ENCODE peak calls at places on chromosome 1, in six cellular contexts. X is 8988T, L is pons, T is GM12892, W is occipital lobe, Y is astrocyte of the spinal cord. G is an unnamed sample.

GRCh38 chr1:169107673-169108160 is 1.2 kb downstream of the ATP1B1 start:
- DNase-seq in W (no peak), Y (peak; percentile 51), X (no peak), L (peak; percentile 78), T (no peak), G (no peak)

GRCh38 chr1:180912211-180912800 is 391 bp upstream of the KIAA1614 start:
- DNase-seq in X (no peak), W (no peak), L (no peak), T (no peak), Y (peak; percentile 32), G (no peak)

GRCh38 chr1:189939967-189940366 is 537.7 kb downstream of the BRINP3 start:
- DNase-seq in T (no peak), X (no peak), L (peak; percentile 15), W (no peak), Y (peak; percentile 74), G (peak; percentile 66)

GRCh38 chr1:17023103-17023502 is 11.4 kb upstream of the ATP13A2 start:
- DNase-seq in L (peak; percentile 35), W (no peak), T (no peak), Y (no peak), X (no peak), G (no peak)

GRCh38 chr1:245235156-245235555 is 80.4 kb downstream of the KIF26B start:
- DNase-seq in T (no peak), L (no peak), W (no peak), X (no peak), Y (peak; percentile 13), G (no peak)

GRCh38 chr1:177585492-177586220 is 384.2 kb downstream of the SEC16B start:
- DNase-seq in X (no peak), T (no peak), Y (peak; percentile 5), W (no peak), L (no peak), G (no peak)

GRCh38 chr1:45526135-45526644 is 4.5 kb upstream of the PRDX1 start:
- DNase-seq in W (no peak), L (no peak), Y (no peak), X (no peak), T (no peak), G (no peak)

GRCh38 chr1:85027242-85027983 is 20.9 kb downstream of the MCOLN3 start:
- DNase-seq in Y (no peak), X (no peak), L (peak; percentile 52), T (no peak), W (no peak), G (no peak)

GRCh38 chr1:212219679-212220463 is 65.3 kb upstream of the PPP2R5A start:
- DNase-seq in W (no peak), L (no peak), Y (peak; percentile 36), X (no peak), T (no peak), G (peak; percentile 43)

GRCh38 chr1:99727575-99728190 is 38.8 kb downstream of the FRRS1 start:
- DNase-seq in X (no peak), L (no peak), Y (peak; percentile 92), W (no peak), T (no peak), G (peak; percentile 76)

GRCh38 chr1:219813344-219813743 is 115.0 kb downstream of the SLC30A10 start:
- DNase-seq in Y (no peak), T (no peak), L (peak; percentile 60), W (no peak), X (no peak), G (no peak)

GRCh38 chr1:7044471-7044805 is 259.2 kb downstream of the CAMTA1 start:
- DNase-seq in Y (no peak), X (no peak), L (peak; percentile 8), T (no peak), W (no peak), G (no peak)

G was measured in astrocyte of the cerebellum.